ENCODE peak calls at places on chromosomes 13 and 19, in four cellular contexts. R is fibroblast of the aortic adventitia; S is CD8-positive, alpha-beta T cell; U is transverse colon. A is an unnamed sample.

GRCh38 chr13:30963794-30964193 is 31.3 kb downstream of the TEX26 start:
- DNase-seq in R (peak), S (no peak), U (peak), A (peak)

GRCh38 chr13:102940143-102940542 is 94.3 kb downstream of the ERCC5 start:
- DNase-seq in R (no peak), S (no peak), U (no peak), A (no peak)

GRCh38 chr19:47719047-47719885 is 6.0 kb downstream of the EHD2 start:
- DNase-seq in R (peak), S (no peak), U (peak), A (peak)

GRCh38 chr13:41596190-41596589 is 138.8 kb downstream of the RGCC start:
- DNase-seq in R (no peak), S (no peak), U (no peak), A (peak)

GRCh38 chr19:38647966-38648788 is 728 bp downstream of the ACTN4 start:
- DNase-seq in R (peak), S (no peak), U (no peak), A (no peak)

GRCh38 chr13:94323746-94324408 is 155.6 kb downstream of the DCT start:
- DNase-seq in R (no peak), S (peak), U (no peak), A (no peak)

GRCh38 chr13:25872871-25873607 is 178.8 kb downstream of the SHISA2 start:
- DNase-seq in R (no peak), S (no peak), U (no peak), A (no peak)

GRCh38 chr19:56643460-56643763 is 453 bp downstream of the SMIM17 start:
- DNase-seq in R (no peak), S (no peak), U (no peak), A (no peak)

GRCh38 chr13:51130348-51130747 is 19.3 kb upstream of the C13orf42 start:
- DNase-seq in R (no peak), S (no peak), U (no peak), A (no peak)

GRCh38 chr13:43128504-43128929 is 105.1 kb downstream of the DNAJC15 start:
- DNase-seq in R (peak), S (no peak), U (no peak), A (no peak)

GRCh38 chr19:16198363-16198636 is 589 bp downstream of the AP1M1 start:
- DNase-seq in R (no peak), S (no peak), U (peak), A (no peak)

GRCh38 chr13:96214804-96215445 is 125.0 kb downstream of the HS6ST3 start:
- DNase-seq in R (peak), S (no peak), U (no peak), A (no peak)

GRCh38 chr13:20904908-20905307 is 2.4 kb upstream of the XPO4 start:
- DNase-seq in R (no peak), S (no peak), U (no peak), A (no peak)

DNA sequence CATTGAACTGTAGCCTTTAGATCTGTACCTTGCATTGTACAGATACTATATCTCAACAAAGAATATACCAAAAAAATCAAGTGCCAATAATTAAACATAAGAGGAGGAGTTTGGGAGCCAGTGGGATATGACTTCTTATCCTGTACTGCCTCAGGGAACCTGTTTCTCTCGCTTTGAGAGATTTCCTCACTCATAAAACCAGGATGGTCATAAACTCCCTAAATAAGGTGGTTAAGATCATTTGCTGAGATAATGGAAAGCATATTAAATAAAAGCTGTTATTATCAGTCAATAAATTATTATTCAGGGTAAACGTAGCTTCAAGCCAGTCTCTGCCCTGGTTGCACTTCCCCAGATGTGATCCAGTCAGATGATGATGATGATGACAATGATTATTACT is 17.0 kb downstream of the OPA3 start:
- DNase-seq in R (no peak), S (no peak), U (no peak), A (no peak)
- H3K4me3 ChIP-seq in R (no peak), S (no peak), U (no peak), A (no peak)

DNA sequence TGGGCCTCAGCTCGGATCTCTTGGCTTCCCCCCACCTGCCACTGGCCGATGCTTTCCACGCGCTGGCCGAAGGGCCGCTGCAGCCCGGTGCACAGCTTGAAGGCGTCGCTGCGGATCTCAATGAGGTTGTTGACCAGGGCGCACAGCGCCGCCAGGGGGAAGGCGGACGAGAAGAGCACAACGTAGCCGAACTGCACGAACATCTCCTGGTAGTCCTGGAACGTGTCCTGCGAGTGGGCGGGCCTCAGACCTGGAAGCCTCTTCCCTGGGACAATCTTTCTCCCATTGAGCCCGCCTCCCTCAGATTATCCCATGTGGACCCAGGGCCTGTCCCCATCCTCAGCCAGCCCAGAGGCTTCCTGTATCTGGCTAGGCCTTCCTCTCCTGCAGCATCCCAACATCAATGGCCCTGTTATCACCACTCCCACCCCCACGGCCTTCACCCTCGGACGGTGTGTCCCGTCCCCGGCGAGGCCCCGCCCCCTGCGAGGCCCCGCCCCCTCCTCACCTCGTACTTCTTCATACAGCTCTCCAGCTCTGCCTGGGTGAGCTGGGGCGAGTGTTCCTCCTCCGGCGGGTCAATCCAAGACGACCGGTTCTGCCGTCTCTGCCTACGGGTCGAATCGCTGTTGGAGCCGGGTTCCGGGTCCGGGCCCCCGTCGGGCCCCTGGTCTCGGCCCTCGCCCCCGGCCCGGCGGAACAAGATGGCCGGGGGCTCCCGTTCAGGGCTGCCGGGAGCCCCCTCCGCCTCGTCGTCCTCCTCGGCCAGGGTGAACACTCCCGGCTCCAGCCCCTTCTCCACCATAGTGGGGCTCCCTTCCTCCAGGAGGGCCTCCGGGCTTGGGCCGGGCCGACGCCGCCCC is 6.8 kb downstream of the ANO8 start:
- DNase-seq in R (no peak), S (peak), U (peak), A (peak)
- TF ChIP-seq CTCF in R (no peak), S (no peak), U (peak), A (peak)

GRCh38 chr19:58261968-58262921 is 16.5 kb upstream of the ZNF8 start:
- DNase-seq in R (peak), S (no peak), U (no peak), A (peak)
- H3K4me3 ChIP-seq in R (no peak), S (peak), U (no peak), A (no peak)

DNA sequence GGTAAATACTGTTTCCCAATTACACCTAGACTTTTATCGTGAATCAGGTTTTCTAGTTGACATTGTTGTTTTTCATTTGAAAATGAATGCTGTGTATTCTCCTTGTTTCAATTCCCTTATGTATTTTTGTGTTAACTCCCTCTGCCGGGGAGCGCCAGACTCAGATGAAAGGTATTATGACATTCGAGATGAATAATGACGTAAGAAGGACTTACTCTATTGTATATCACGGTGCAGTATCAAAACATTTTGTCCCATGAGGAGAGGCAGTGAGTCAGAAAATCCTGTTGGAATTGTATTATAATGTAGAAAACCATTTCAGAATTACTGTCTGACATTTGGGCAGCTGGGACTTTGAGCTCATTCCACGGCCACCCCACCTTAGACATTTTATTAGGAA is 61.6 kb downstream of the LRCH1 start:
- DNase-seq in R (peak), S (no peak), U (no peak), A (peak)
- TF ChIP-seq CTCF in R (peak), S (no peak), U (no peak), A (peak)

DNA sequence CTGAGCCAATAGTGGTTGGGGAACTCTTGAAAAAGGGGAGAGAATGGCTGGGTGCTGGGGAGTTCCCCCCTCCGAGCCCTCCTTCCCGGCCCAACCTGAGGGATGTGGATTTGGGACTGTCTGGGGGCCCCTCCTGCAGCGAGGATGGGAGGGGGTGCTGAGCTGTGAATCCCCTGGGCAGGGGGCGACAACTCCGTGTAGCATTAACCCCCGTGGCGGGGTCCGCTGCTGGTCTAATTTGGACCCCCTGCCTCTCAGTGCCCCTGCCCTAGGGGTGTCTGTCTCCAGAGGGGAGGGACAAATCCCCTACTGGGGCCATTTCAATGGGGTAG is 9.7 kb downstream of the MIDN start:
- DNase-seq in R (no peak), S (no peak), U (no peak), A (no peak)
- H3K4me3 ChIP-seq in R (no peak), S (no peak), U (no peak), A (no peak)